ENCODE peak calls at places on chromosomes 16 and 17, in seven cellular contexts. L is A549, C is stomach, X is SK-N-SH, E is ovary, S is suprapubic skin, R is transverse colon. Q is an unnamed sample.

GRCh38 chr17:73683788-73684582 is 39.7 kb upstream of the SDK2 start:
- DNase-seq in L (no peak), C (no peak), X (no peak), E (no peak), S (no peak), R (no peak), Q (no peak)

GRCh38 chr17:12627177-12627629 is 38.5 kb upstream of the MYOCD start:
- DNase-seq in L (peak; percentile 100), C (peak; percentile 45), X (no peak), E (peak; percentile 68), S (no peak), R (no peak), Q (peak; percentile 24)

GRCh38 chr16:15770107-15770506 is 86.7 kb downstream of the MYH11 start:
- DNase-seq in L (no peak), C (no peak), X (no peak), E (no peak), S (no peak), R (no peak), Q (no peak)

GRCh38 chr17:38761612-38762011 is 9.1 kb downstream of the PSMB3 start:
- DNase-seq in L (peak; percentile 81), C (no peak), X (peak; percentile 50), E (no peak), S (no peak), R (no peak), Q (no peak)

GRCh38 chr16:52921104-52921503 is 131.6 kb downstream of the CHD9NB start:
- DNase-seq in L (no peak), C (no peak), X (no peak), E (no peak), S (no peak), R (no peak), Q (no peak)

GRCh38 chr16:81553080-81553813 is 108.6 kb downstream of the CMIP start:
- DNase-seq in L (no peak), C (peak; percentile 56), X (peak; percentile 48), E (no peak), S (no peak), R (no peak), Q (no peak)

GRCh38 chr17:42399948-42400843 is 12.0 kb upstream of the STAT3 start:
- DNase-seq in L (no peak), C (no peak), X (no peak), E (no peak), S (no peak), R (no peak), Q (no peak)

GRCh38 chr17:28118362-28118761 is 75.9 kb downstream of the NLK start:
- DNase-seq in L (no peak), C (no peak), X (no peak), E (no peak), S (no peak), R (no peak), Q (no peak)

GRCh38 chr17:45775576-45776011 is 8.5 kb upstream of the CRHR1 start:
- DNase-seq in L (no peak), C (peak; percentile 86), X (peak; percentile 86), E (no peak), S (no peak), R (peak; percentile 18), Q (no peak)

GRCh38 chr16:48459167-48459566 is 74.0 kb upstream of the SIAH1 start:
- DNase-seq in L (no peak), C (no peak), X (no peak), E (no peak), S (no peak), R (no peak), Q (no peak)

GRCh38 chr16:85399583-85400284 is 213.4 kb upstream of the GSE1 start:
- DNase-seq in L (no peak), C (no peak), X (no peak), E (no peak), S (peak; percentile 39), R (no peak), Q (no peak)

GRCh38 chr17:36837616-36838272 is 99.5 kb upstream of the LHX1 start:
- DNase-seq in L (no peak), C (no peak), X (no peak), E (no peak), S (no peak), R (no peak), Q (no peak)

GRCh38 chr16:75648265-75649076 is 898 bp downstream of the TERF2IP start:
- DNase-seq in L (peak; percentile 77), C (peak; percentile 86), X (peak; percentile 85), E (peak; percentile 84), S (peak; percentile 91), R (peak; percentile 88), Q (peak; percentile 87)

GRCh38 chr16:46746821-46747776 is 1.0 kb downstream of the MYLK3 start:
- DNase-seq in L (no peak), C (no peak), X (peak; percentile 26), E (no peak), S (peak; percentile 29), R (no peak), Q (no peak)

GRCh38 chr17:44066204-44066930 is at the start of gene LSM12:
- DNase-seq in L (peak; percentile 96), C (peak; percentile 93), X (peak; percentile 95), E (peak; percentile 89), S (peak; percentile 92), R (peak; percentile 94), Q (peak; percentile 65)

GRCh38 chr17:50268040-50268439 is 6.2 kb upstream of the TMEM92 start:
- DNase-seq in L (no peak), C (no peak), X (no peak), E (no peak), S (peak; percentile 34), R (peak; percentile 3), Q (no peak)

GRCh38 chr17:53655591-53655990 is 167.1 kb upstream of the KIF2B start:
- DNase-seq in L (no peak), C (no peak), X (no peak), E (no peak), S (no peak), R (no peak), Q (no peak)

GRCh38 chr16:89395150-89396142 is 94.9 kb downstream of the ANKRD11 start:
- DNase-seq in L (peak; percentile 88), C (peak; percentile 92), X (peak; percentile 69), E (peak; percentile 94), S (peak; percentile 90), R (peak; percentile 87), Q (peak; percentile 96)

GRCh38 chr17:27634026-27634335 is 3.0 kb downstream of the LGALS9 start:
- DNase-seq in L (no peak), C (no peak), X (no peak), E (no peak), S (no peak), R (no peak), Q (no peak)

GRCh38 chr16:85137323-85138072 is 25.2 kb upstream of the CIBAR2 start:
- DNase-seq in L (peak; percentile 42), C (peak; percentile 93), X (peak; percentile 96), E (peak; percentile 97), S (peak; percentile 96), R (peak; percentile 85), Q (peak; percentile 90)

GRCh38 chr16:47387026-47387734 is 73.7 kb downstream of the ITFG1 start:
- DNase-seq in L (no peak), C (no peak), X (no peak), E (no peak), S (no peak), R (no peak), Q (no peak)

GRCh38 chr17:81519284-81520020 is 6.9 kb upstream of the ACTG1 start:
- DNase-seq in L (peak; percentile 66), C (peak; percentile 81), X (no peak), E (peak; percentile 49), S (peak; percentile 74), R (peak; percentile 87), Q (no peak)

GRCh38 chr16:2519711-2520080 is 475 bp upstream of the AMDHD2 start:
- DNase-seq in L (no peak), C (no peak), X (no peak), E (peak; percentile 59), S (no peak), R (no peak), Q (no peak)

GRCh38 chr16:48041861-48042435 is 113.8 kb downstream of the ABCC12 start:
- DNase-seq in L (peak; percentile 24), C (no peak), X (no peak), E (no peak), S (no peak), R (no peak), Q (no peak)

GRCh38 chr16:81469710-81470481 is 25.3 kb downstream of the CMIP start:
- DNase-seq in L (no peak), C (peak; percentile 44), X (no peak), E (no peak), S (no peak), R (no peak), Q (no peak)

GRCh38 chr16:12723681-12724080 is 80.0 kb downstream of the CPPED1 start:
- DNase-seq in L (no peak), C (no peak), X (no peak), E (no peak), S (no peak), R (no peak), Q (no peak)

GRCh38 chr17:76791053-76791980 is 53.4 kb downstream of the MFSD11 start:
- DNase-seq in L (peak; percentile 34), C (peak; percentile 27), X (peak; percentile 62), E (no peak), S (no peak), R (peak; percentile 63), Q (no peak)

GRCh38 chr17:18314059-18314730 is 599 bp downstream of the TOP3A start:
- DNase-seq in L (no peak), C (no peak), X (no peak), E (peak; percentile 35), S (no peak), R (no peak), Q (no peak)

GRCh38 chr16:75306102-75306762 is 54.8 kb upstream of the BCAR1 start:
- DNase-seq in L (peak; percentile 88), C (peak; percentile 32), X (no peak), E (no peak), S (no peak), R (peak; percentile 69), Q (no peak)

GRCh38 chr16:54542805-54543504 is 256.4 kb upstream of the IRX3 start:
- DNase-seq in L (no peak), C (no peak), X (peak; percentile 42), E (no peak), S (no peak), R (no peak), Q (no peak)
- TF ChIP-seq EP300 in L (no peak), C (no peak), X (no peak), E (no peak), S (no peak), R (no peak), Q (no peak)

GRCh38 chr16:4846901-4847773 is at the start of the genes GLYR1 and UBN1:
- DNase-seq in L (peak; percentile 97), C (peak; percentile 100), X (peak; percentile 99), E (peak; percentile 100), S (peak; percentile 100), R (peak; percentile 100), Q (peak; percentile 100)
- TF ChIP-seq EP300 in L (no peak), C (no peak), X (no peak), E (no peak), S (no peak), R (no peak), Q (peak; percentile 54)

DNA sequence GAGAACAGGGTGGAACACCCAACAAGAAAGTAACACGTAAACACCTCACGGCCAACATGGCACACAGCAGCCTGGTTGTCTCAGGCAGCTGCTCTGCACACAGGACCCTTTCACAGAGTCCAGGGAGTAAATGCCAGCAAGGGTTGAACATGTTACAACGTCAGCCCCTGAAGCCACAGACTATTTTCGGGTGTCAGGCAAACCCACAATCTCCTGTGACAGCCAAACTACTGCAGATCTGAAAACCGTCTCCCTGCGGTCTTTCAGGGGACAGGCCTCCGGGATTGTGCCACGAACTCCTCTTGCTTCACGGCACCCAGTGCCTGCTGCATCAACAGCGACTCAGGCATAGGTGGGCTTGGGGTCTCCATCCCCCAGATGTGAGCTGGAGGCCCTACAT is 127.7 kb downstream of the XYLT1 start:
- DNase-seq in L (no peak), C (no peak), X (no peak), E (no peak), S (no peak), R (peak; percentile 54), Q (no peak)
- TF ChIP-seq EP300 in L (no peak), C (no peak), X (no peak), E (no peak), S (no peak), R (no peak), Q (no peak)

GRCh38 chr16:21260870-21261791 is 17.0 kb downstream of the CRYM start:
- DNase-seq in L (peak; percentile 89), C (peak; percentile 60), X (no peak), E (no peak), S (no peak), R (peak; percentile 84), Q (no peak)
- TF ChIP-seq EP300 in L (no peak), C (no peak), X (no peak), E (no peak), S (no peak), R (no peak), Q (no peak)